ENCODE peak calls at places on chromosome 1, in seven cellular contexts. I, X, R, W, F, U and S are unnamed samples.

GRCh38 chr1:116870322-116870721 is 39.4 kb upstream of the PTGFRN start:
- DNase-seq in I (no peak), X (no peak), R (no peak), W (no peak), F (no peak), U (no peak), S (no peak)

GRCh38 chr1:33349778-33350610 is 29.1 kb upstream of the A3GALT2 start:
- DNase-seq in I (peak), X (peak), R (peak), W (peak), F (peak), U (no peak), S (peak)

GRCh38 chr1:98177751-98178150 is 256.9 kb upstream of the DPYD start:
- DNase-seq in I (no peak), X (no peak), R (no peak), W (no peak), F (no peak), U (no peak), S (no peak)

GRCh38 chr1:28129150-28129549 is 40.7 kb upstream of the EYA3 start:
- DNase-seq in I (no peak), X (peak), R (no peak), W (no peak), F (no peak), U (no peak), S (no peak)

GRCh38 chr1:33814166-33814565 is 49.7 kb upstream of the HMGB4 start:
- DNase-seq in I (no peak), X (no peak), R (no peak), W (no peak), F (no peak), U (no peak), S (no peak)

GRCh38 chr1:82689217-82689616 is 888.5 kb downstream of the ADGRL2 start:
- DNase-seq in I (no peak), X (no peak), R (no peak), W (no peak), F (no peak), U (no peak), S (no peak)

GRCh38 chr1:29282924-29283803 is 46.8 kb downstream of the PTPRU start:
- DNase-seq in I (no peak), X (peak), R (no peak), W (peak), F (no peak), U (no peak), S (peak)

GRCh38 chr1:205994342-205994741 is 8.9 kb downstream of the RAB7B start:
- DNase-seq in I (no peak), X (peak), R (no peak), W (no peak), F (no peak), U (no peak), S (no peak)

GRCh38 chr1:53367503-53368313 is 39.8 kb upstream of the LRP8 start:
- DNase-seq in I (no peak), X (peak), R (peak), W (peak), F (no peak), U (no peak), S (no peak)

GRCh38 chr1:178096421-178096820 is 2.5 kb downstream of the RASAL2 start:
- DNase-seq in I (no peak), X (no peak), R (no peak), W (no peak), F (no peak), U (no peak), S (no peak)